ENCODE peak calls at places on chromosomes 12 and 14, in six cellular contexts. Y is NCI-H1417; G is NCI-H2081; W is hypothalamus; E is WTC11; X is stimulated activated CD4-positive, alpha-beta T cell treated with anti-CD3 and anti-CD28 coated beads, Interleukin-12 subunit alpha, Interleukin-12 subunit beta, amount 100 ng/mL, for 4 hours. Q is an unnamed sample.

GRCh38 chr14:62667515-62667914 is 377.7 kb downstream of the KCNH5 start:
- DNase-seq in Y (peak), G (no peak), W (no peak), E (no peak), X (no peak), Q (no peak)

GRCh38 chr12:50581226-50582184 is 76.7 kb downstream of the DIP2B start:
- DNase-seq in Y (no peak), G (no peak), W (no peak), E (no peak), X (no peak), Q (peak)

GRCh38 chr12:64665506-64665905 is 55.2 kb downstream of the RASSF3 start:
- DNase-seq in Y (no peak), G (no peak), W (no peak), E (peak), X (no peak), Q (peak)

GRCh38 chr12:20350495-20350894 is 17.8 kb upstream of the PDE3A start:
- DNase-seq in Y (no peak), G (no peak), W (no peak), E (no peak), X (no peak), Q (no peak)

GRCh38 chr12:106841471-106842302 is 67.2 kb downstream of the RIC8B start:
- DNase-seq in Y (peak), G (peak), W (no peak), E (no peak), X (peak), Q (peak)

GRCh38 chr12:132410849-132411248 is 79.1 kb upstream of the FBRSL1 start:
- DNase-seq in Y (no peak), G (no peak), W (no peak), E (no peak), X (no peak), Q (no peak)

GRCh38 chr14:104094709-104095425 is 9.4 kb downstream of the ASPG start:
- DNase-seq in Y (peak), G (peak), W (peak), E (peak), X (peak), Q (peak)

GRCh38 chr12:65665817-65666216 is 158.5 kb upstream of the HMGA2 start:
- DNase-seq in Y (no peak), G (no peak), W (no peak), E (no peak), X (no peak), Q (no peak)

GRCh38 chr12:99847936-99848335 is 136.8 kb downstream of the ANKS1B start:
- DNase-seq in Y (no peak), G (no peak), W (no peak), E (no peak), X (no peak), Q (no peak)

GRCh38 chr12:120352117-120352516 is 16.8 kb downstream of the MSI1 start:
- DNase-seq in Y (no peak), G (no peak), W (no peak), E (no peak), X (no peak), Q (no peak)

GRCh38 chr12:92608418-92609091 is 94.2 kb upstream of the PLEKHG7 start:
- DNase-seq in Y (peak), G (peak), W (no peak), E (no peak), X (no peak), Q (peak)

GRCh38 chr12:111434680-111435338 is 29.1 kb downstream of the SH2B3 start:
- DNase-seq in Y (no peak), G (peak), W (no peak), E (no peak), X (peak), Q (no peak)

GRCh38 chr12:3107071-3107583 is 29.9 kb downstream of the TSPAN9 start:
- DNase-seq in Y (no peak), G (no peak), W (no peak), E (peak), X (no peak), Q (peak)

GRCh38 chr14:21711360-21711961 is 37.8 kb upstream of the OR4E1 start:
- DNase-seq in Y (peak), G (peak), W (no peak), E (no peak), X (no peak), Q (peak)

GRCh38 chr12:87157791-87158190 is 871.4 kb downstream of the C12orf50 start:
- DNase-seq in Y (no peak), G (no peak), W (no peak), E (no peak), X (no peak), Q (no peak)

GRCh38 chr12:42910656-42911055 is 321.1 kb upstream of the PRICKLE1 start:
- DNase-seq in Y (no peak), G (no peak), W (no peak), E (no peak), X (no peak), Q (no peak)

GRCh38 chr14:65414961-65415589 is 2.5 kb downstream of the FUT8 start:
- DNase-seq in Y (peak), G (peak), W (no peak), E (no peak), X (no peak), Q (peak)

GRCh38 chr12:14770495-14771313 is 32.6 kb downstream of the WBP11 start:
- DNase-seq in Y (peak), G (peak), W (peak), E (peak), X (peak), Q (peak)

GRCh38 chr14:96091941-96092411 is 52.8 kb downstream of the C14orf132 start:
- DNase-seq in Y (no peak), G (no peak), W (no peak), E (no peak), X (no peak), Q (no peak)

GRCh38 chr12:15868186-15868585 is 14.0 kb upstream of the STRAP start:
- DNase-seq in Y (no peak), G (no peak), W (no peak), E (no peak), X (no peak), Q (no peak)

GRCh38 chr12:95648990-95649791 is 97.9 kb upstream of the USP44 start:
- DNase-seq in Y (no peak), G (peak), W (no peak), E (no peak), X (no peak), Q (no peak)

GRCh38 chr14:53355581-53356112 is 202.5 kb upstream of the DDHD1 start:
- DNase-seq in Y (peak), G (peak), W (no peak), E (peak), X (no peak), Q (peak)

GRCh38 chr14:29016050-29016900 is 249.7 kb downstream of the FOXG1 start:
- DNase-seq in Y (peak), G (peak), W (no peak), E (peak), X (no peak), Q (peak)

GRCh38 chr12:110534811-110535210 is 32.7 kb downstream of the RAD9B start:
- DNase-seq in Y (no peak), G (no peak), W (no peak), E (no peak), X (no peak), Q (no peak)

GRCh38 chr12:70443274-70443673 is 77.2 kb downstream of the KCNMB4 start:
- DNase-seq in Y (no peak), G (no peak), W (no peak), E (no peak), X (no peak), Q (no peak)

GRCh38 chr12:118136559-118137003 is 657 bp downstream of the PEBP1 start:
- DNase-seq in Y (no peak), G (peak), W (peak), E (peak), X (peak), Q (peak)

GRCh38 chr14:60563113-60563512 is 54.2 kb downstream of the SIX6 start:
- DNase-seq in Y (no peak), G (no peak), W (no peak), E (no peak), X (no peak), Q (no peak)

GRCh38 chr14:51442513-51443175 is 202.6 kb downstream of the TMX1 start:
- DNase-seq in Y (no peak), G (no peak), W (no peak), E (no peak), X (no peak), Q (no peak)

GRCh38 chr14:24634158-24634557 is at the start of gene GZMB:
- DNase-seq in Y (no peak), G (no peak), W (no peak), E (no peak), X (peak), Q (no peak)

GRCh38 chr12:50110762-50111416 is 1.1 kb upstream of the COX14 start:
- DNase-seq in Y (no peak), G (peak), W (no peak), E (peak), X (no peak), Q (peak)

GRCh38 chr14:92121670-92122350 is at the start of the genes CPSF2 and NDUFB1:
- DNase-seq in Y (peak), G (peak), W (peak), E (peak), X (peak), Q (peak)

GRCh38 chr14:25048170-25049126 is 1.5 kb downstream of the STXBP6 start:
- DNase-seq in Y (no peak), G (no peak), W (no peak), E (no peak), X (no peak), Q (no peak)

GRCh38 chr12:3545121-3545796 is 54.3 kb downstream of the PRMT8 start:
- DNase-seq in Y (no peak), G (no peak), W (no peak), E (no peak), X (no peak), Q (no peak)

GRCh38 chr12:26847431-26847830 is 14.4 kb upstream of the ITPR2 start:
- DNase-seq in Y (no peak), G (no peak), W (no peak), E (no peak), X (no peak), Q (no peak)

GRCh38 chr14:33934043-33934750 is 16.7 kb downstream of the EGLN3 start:
- DNase-seq in Y (no peak), G (no peak), W (no peak), E (no peak), X (no peak), Q (no peak)